ENCODE peak calls at places on chromosomes 11 and 22, in four cellular contexts. C, Q, F and J are unnamed samples.

GRCh38 chr22:29751139-29751538 is 15.7 kb downstream of the ZMAT5 start:
- DNase-seq in C (no peak), Q (peak), F (no peak), J (no peak)

GRCh38 chr11:134599180-134599810 is 187.3 kb upstream of the B3GAT1 start:
- DNase-seq in F (no peak), Q (no peak), C (peak), J (no peak)

GRCh38 chr11:47161134-47161854 is 15.4 kb downstream of the ARFGAP2 start:
- DNase-seq in F (no peak), Q (peak), C (peak), J (no peak)

GRCh38 chr11:17431139-17431538 is 42.7 kb upstream of the KCNJ11 start:
- DNase-seq in C (no peak), F (no peak), Q (no peak), J (no peak)

GRCh38 chr11:100515087-100515486 is 172.0 kb upstream of the ARHGAP42 start:
- DNase-seq in Q (no peak), C (no peak), F (no peak), J (no peak)

GRCh38 chr11:125141686-125142535 is 22.6 kb upstream of the PKNOX2 start:
- DNase-seq in F (no peak), C (peak), Q (no peak), J (no peak)

GRCh38 chr11:63761870-63762661 is 6.5 kb downstream of the ZFTA start:
- DNase-seq in Q (no peak), C (no peak), F (peak), J (no peak)

GRCh38 chr11:2771758-2772466 is 72.1 kb upstream of the KCNQ1OT1 start:
- DNase-seq in C (no peak), Q (no peak), F (no peak), J (no peak)

GRCh38 chr11:43021466-43021865 is 290.3 kb upstream of the API5 start:
- DNase-seq in C (peak), F (no peak), Q (peak), J (no peak)

GRCh38 chr11:92500463-92500862 is 275.8 kb downstream of the FAT3 start:
- DNase-seq in F (no peak), C (no peak), Q (no peak), J (no peak)

GRCh38 chr11:8222820-8223512 is 40.7 kb downstream of the LMO1 start:
- DNase-seq in C (no peak), Q (no peak), F (no peak), J (no peak)

GRCh38 chr11:1488575-1489180 is 2.1 kb upstream of the MOB2 start:
- DNase-seq in Q (no peak), F (no peak), C (no peak), J (no peak)

GRCh38 chr11:109320595-109320994 is 101.4 kb upstream of the C11orf87 start:
- DNase-seq in F (no peak), Q (no peak), C (no peak), J (no peak)

GRCh38 chr11:33168605-33169240 is 7.4 kb upstream of the CSTF3 start:
- DNase-seq in F (no peak), Q (no peak), C (no peak), J (no peak)

GRCh38 chr11:1205121-1205986 is 17.5 kb upstream of the MUC5B start:
- DNase-seq in Q (no peak), C (peak), F (no peak), J (no peak)

GRCh38 chr11:116731821-116732739 is 40.7 kb downstream of the BUD13 start:
- DNase-seq in Q (no peak), C (no peak), F (no peak), J (no peak)

GRCh38 chr11:93784935-93785360 is 866 bp downstream of the MED17 start:
- DNase-seq in C (peak), F (no peak), Q (no peak), J (no peak)

GRCh38 chr11:43852057-43852636 is 28.5 kb upstream of the ALKBH3 start:
- DNase-seq in Q (peak), C (peak), F (peak), J (peak)

GRCh38 chr11:32213223-32213622 is 122.3 kb downstream of the RCN1 start:
- DNase-seq in C (no peak), Q (no peak), F (no peak), J (no peak)

GRCh38 chr22:48885919-48886305 is 941.8 kb downstream of the BRD1 start:
- DNase-seq in F (no peak), Q (no peak), C (no peak), J (no peak)
- TF ChIP-seq BRCA1 in F (no peak), Q (no peak), C (no peak), J (no peak)

DNA sequence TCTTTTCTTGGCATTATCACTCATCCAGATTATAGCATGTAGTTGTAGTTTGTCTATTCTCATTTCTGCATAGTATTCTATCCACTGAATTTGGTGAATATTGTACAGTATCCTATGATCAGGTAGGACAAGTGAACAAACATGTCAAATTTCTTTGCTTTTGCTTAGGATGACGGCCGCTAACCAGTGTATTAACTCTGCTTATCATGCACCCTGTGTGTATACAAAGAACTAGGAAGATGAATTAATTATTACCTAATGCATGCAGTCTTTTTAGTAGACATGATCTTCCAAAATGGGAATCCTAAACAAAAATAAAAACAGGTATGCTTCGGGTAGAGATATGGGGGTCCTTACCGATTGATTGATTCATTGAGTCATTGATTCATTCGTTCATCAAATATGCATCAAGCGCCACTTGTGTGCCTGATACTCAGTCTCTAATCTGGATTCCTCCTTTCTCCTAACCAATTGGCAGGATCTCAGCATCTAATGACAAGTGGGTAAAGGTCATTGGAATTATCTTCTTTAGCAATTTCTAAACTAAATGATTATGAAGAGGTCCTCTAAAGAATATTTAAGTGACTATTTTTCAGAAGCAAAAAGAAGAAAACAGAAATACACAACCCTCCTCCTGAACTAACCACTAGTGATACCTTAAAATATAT is 27.9 kb downstream of the PRDM11 start:
- DNase-seq in C (no peak), F (no peak), Q (no peak), J (no peak)
- TF ChIP-seq BRCA1 in C (no peak), F (no peak), Q (no peak), J (no peak)

GRCh38 chr11:102451693-102452460 is 688 bp downstream of the TMEM123 start:
- DNase-seq in Q (peak), F (no peak), C (peak), J (no peak)
- TF ChIP-seq BRCA1 in Q (peak), F (no peak), C (no peak), J (no peak)

GRCh38 chr11:73106347-73106746 is 35.8 kb downstream of the FCHSD2 start:
- DNase-seq in C (no peak), F (no peak), Q (no peak), J (no peak)
- TF ChIP-seq BRCA1 in C (no peak), F (no peak), Q (no peak), J (no peak)

DNA sequence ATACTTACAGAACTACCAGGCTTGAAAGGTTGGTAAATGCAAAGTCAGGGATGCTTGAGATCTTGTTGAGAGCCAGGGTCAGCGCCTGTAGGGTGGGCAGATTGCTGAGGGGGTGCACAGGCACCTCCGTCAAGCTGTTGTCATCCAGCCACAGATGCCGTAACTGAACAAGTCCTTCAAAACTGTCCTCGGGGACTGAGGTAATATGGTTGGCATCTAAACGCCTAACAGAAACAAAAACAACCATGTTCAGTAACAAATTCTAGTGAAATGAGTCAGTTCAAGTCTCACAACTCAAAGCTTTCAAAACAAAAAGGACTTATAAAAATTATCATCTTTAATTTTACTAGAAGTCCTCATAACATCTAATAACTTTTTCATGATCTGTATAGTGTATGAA is 22.2 kb upstream of the CCDC34 start:
- DNase-seq in C (no peak), Q (no peak), F (no peak), J (no peak)
- TF ChIP-seq BRCA1 in C (no peak), Q (no peak), F (no peak), J (no peak)

GRCh38 chr11:35216962-35217667 is 78.1 kb downstream of the CD44 start:
- DNase-seq in C (no peak), F (no peak), Q (peak), J (no peak)
- TF ChIP-seq BRCA1 in C (no peak), F (no peak), Q (no peak), J (no peak)

GRCh38 chr22:30946354-30946753 is 22.2 kb downstream of the MORC2 start:
- DNase-seq in C (no peak), Q (no peak), F (no peak), J (no peak)
- TF ChIP-seq BRCA1 in C (no peak), Q (no peak), F (no peak), J (no peak)